ENCODE peak calls at places on chromosomes 7 and 10, in seven cellular contexts. B, T, F, E, I, Q and O are unnamed samples. For H3K27me3 and H3K36me3, the result is how much of the 10 kb centered on the place peaks cover.

GRCh38 chr10:110211455-110211843 is 4.0 kb downstream of the MXI1 start:
- ATAC-seq in E (no peak), B (no peak), T (no peak), Q (no peak), F (no peak), I (peak), O (peak)

GRCh38 chr7:11667810-11668185 is 164.2 kb downstream of the THSD7A start:
- ATAC-seq in B (no peak), Q (no peak), I (no peak), F (no peak), T (no peak), E (no peak), O (no peak)

GRCh38 chr10:35035641-35036040 is 54.5 kb downstream of the CUL2 start:
- ATAC-seq in E (no peak), I (no peak), B (no peak), Q (no peak), F (no peak), T (peak), O (no peak)

GRCh38 chr7:4436936-4437335 is 245.2 kb upstream of the FOXK1 start:
- ATAC-seq in F (no peak), E (no peak), I (no peak), B (no peak), T (no peak), Q (no peak), O (no peak)

GRCh38 chr7:73850212-73850611 is 7.9 kb upstream of the METTL27 start:
- ATAC-seq in B (no peak), T (no peak), F (no peak), Q (no peak), I (no peak), E (no peak), O (no peak)

GRCh38 chr7:126667742-126668366 is 584.9 kb downstream of the GRM8 start:
- ATAC-seq in Q (no peak), B (no peak), F (no peak), T (no peak), I (no peak), E (no peak), O (no peak)

GRCh38 chr10:95476482-95477174 is 84.5 kb downstream of the SORBS1 start:
- ATAC-seq in T (no peak), I (no peak), E (peak), Q (no peak), F (no peak), B (no peak), O (no peak)

GRCh38 chr10:122323188-122323587 is 51.3 kb upstream of the PLEKHA1 start:
- ATAC-seq in Q (no peak), B (no peak), T (no peak), E (no peak), F (no peak), I (no peak), O (no peak)

GRCh38 chr10:112526130-112526529 is 79.1 kb downstream of the VTI1A start:
- ATAC-seq in E (no peak), I (no peak), B (no peak), Q (peak), T (no peak), F (peak), O (no peak)

GRCh38 chr7:20172736-20173334 is 44.3 kb downstream of the MACC1 start:
- ATAC-seq in B (no peak), I (no peak), F (peak), T (peak), E (no peak), Q (peak), O (peak)

GRCh38 chr7:151796871-151797270 is 80.0 kb downstream of the PRKAG2 start:
- ATAC-seq in B (no peak), F (no peak), T (peak), I (no peak), E (no peak), Q (peak), O (peak)

GRCh38 chr10:437698-438490 is 251.6 kb downstream of the DIP2C start:
- ATAC-seq in T (no peak), E (no peak), F (no peak), B (no peak), Q (no peak), I (no peak), O (no peak)

GRCh38 chr10:112361951-112362770 is 11.8 kb upstream of the ACSL5 start:
- ATAC-seq in Q (peak), F (no peak), E (peak), I (peak), T (peak), B (peak), O (peak)

GRCh38 chr7:39016609-39017008 is 38.9 kb downstream of the POU6F2 start:
- ATAC-seq in B (peak), E (no peak), T (peak), Q (peak), I (peak), F (no peak), O (no peak)

GRCh38 chr7:2610898-2611297 is 20.9 kb upstream of the TTYH3 start:
- ATAC-seq in T (no peak), B (no peak), I (no peak), F (no peak), Q (no peak), E (no peak), O (no peak)

GRCh38 chr7:17681965-17682364 is 258.3 kb downstream of the SNX13 start:
- ATAC-seq in T (no peak), I (no peak), B (no peak), F (no peak), E (no peak), Q (no peak), O (no peak)

GRCh38 chr7:151838072-151838471 is 38.8 kb downstream of the PRKAG2 start:
- ATAC-seq in I (no peak), B (no peak), E (no peak), F (no peak), T (no peak), Q (no peak), O (peak)

GRCh38 chr10:86862373-86862772 is 95.0 kb downstream of the MMRN2 start:
- ATAC-seq in F (no peak), B (peak), E (no peak), T (no peak), Q (no peak), I (peak), O (no peak)

GRCh38 chr10:88028654-88029053 is 165.2 kb downstream of the PTEN start:
- ATAC-seq in E (no peak), Q (peak), B (no peak), I (peak), F (peak), T (peak), O (no peak)

GRCh38 chr10:28077889-28078288 is 79.0 kb upstream of the ODAD2 start:
- ATAC-seq in T (no peak), F (no peak), B (no peak), I (no peak), Q (peak), E (no peak), O (no peak)

GRCh38 chr7:45035909-45036308 is 35.9 kb downstream of the CCM2 start:
- ATAC-seq in B (no peak), F (no peak), Q (no peak), I (no peak), T (no peak), E (no peak), O (no peak)

GRCh38 chr7:54743580-54743979 is 15.4 kb downstream of the SEC61G start:
- ATAC-seq in F (no peak), T (no peak), I (no peak), Q (no peak), E (no peak), B (no peak), O (no peak)

GRCh38 chr7:144546795-144547194 is 143.3 kb upstream of the NOBOX start:
- ATAC-seq in T (no peak), B (no peak), I (no peak), E (no peak), Q (no peak), F (no peak), O (no peak)

GRCh38 chr7:26709210-26709990 is 155.0 kb downstream of the SKAP2 start:
- ATAC-seq in T (no peak), F (no peak), E (no peak), B (no peak), I (no peak), Q (no peak), O (no peak)

GRCh38 chr7:95781967-95782586 is 9.7 kb downstream of the DYNC1I1 start:
- ATAC-seq in B (no peak), Q (no peak), I (no peak), E (no peak), T (no peak), F (peak), O (no peak)

GRCh38 chr10:100838986-100839385 is 73.8 kb upstream of the SLF2 start:
- ATAC-seq in I (no peak), E (no peak), B (no peak), F (peak), T (no peak), Q (no peak), O (no peak)

GRCh38 chr7:134845461-134845860 is 66.0 kb downstream of the CALD1 start:
- ATAC-seq in E (no peak), F (peak), B (no peak), Q (peak), I (peak), T (peak), O (no peak)

GRCh38 chr7:57404343-57404966 is 45.5 kb upstream of the ZNF716 start:
- ATAC-seq in B (no peak), F (no peak), T (peak), E (peak), Q (no peak), I (peak), O (no peak)

GRCh38 chr7:148242271-148242801 is 348.2 kb upstream of the C7orf33 start:
- ATAC-seq in T (peak), Q (peak), B (peak), I (peak), E (no peak), F (peak), O (peak)

GRCh38 chr10:114623661-114624294 is 34.3 kb downstream of the ABLIM1 start:
- ATAC-seq in T (peak), B (peak), F (no peak), Q (peak), E (peak), I (peak), O (peak)

GRCh38 chr10:67075381-67076001 is 149.7 kb downstream of the LRRTM3 start:
- ATAC-seq in E (no peak), F (no peak), T (no peak), Q (no peak), I (peak), B (no peak), O (no peak)

GRCh38 chr10:124388476-124388822 is 30.3 kb downstream of the OAT start:
- ATAC-seq in F (no peak), B (no peak), T (no peak), Q (no peak), I (no peak), E (peak), O (no peak)

GRCh38 chr10:62072901-62073300 is 171.4 kb downstream of the ARID5B start:
- ATAC-seq in T (no peak), F (no peak), E (no peak), B (no peak), I (no peak), Q (no peak), O (no peak)

GRCh38 chr10:88851706-88852105 is at the start of gene ANKRD22:
- ATAC-seq in B (peak), I (peak), Q (peak), F (peak), T (peak), E (peak), O (no peak)

GRCh38 chr10:43928425-43928968 is 279.8 kb upstream of the ZNF32 start:
- ATAC-seq in B (no peak), F (no peak), I (no peak), Q (no peak), E (no peak), T (no peak), O (no peak)

GRCh38 chr7:55569797-55570196 is 2.5 kb downstream of the VOPP1 start:
- ATAC-seq in T (no peak), F (peak), Q (no peak), E (no peak), B (no peak), I (no peak), O (no peak)

GRCh38 chr10:119209050-119209735 is 1.8 kb downstream of the GRK5 start:
- ATAC-seq in T (no peak), E (no peak), I (no peak), B (no peak), Q (no peak), F (peak), O (no peak)

GRCh38 chr7:32869716-32870115 is 21.8 kb downstream of the KBTBD2 start:
- ATAC-seq in Q (no peak), E (peak), F (no peak), I (no peak), T (no peak), B (no peak), O (no peak)

GRCh38 chr7:121153995-121154394 is 165.5 kb downstream of the CPED1 start:
- ATAC-seq in I (no peak), T (no peak), Q (no peak), E (no peak), F (no peak), B (no peak), O (no peak)

GRCh38 chr10:6280291-6280690 is 77.6 kb downstream of the PFKFB3 start:
- ATAC-seq in Q (peak), T (no peak), I (no peak), E (no peak), F (no peak), B (no peak), O (no peak)

GRCh38 chr7:123431075-123431614 is 103.2 kb downstream of the IQUB start:
- ATAC-seq in Q (no peak), T (no peak), I (no peak), E (no peak), B (no peak), F (no peak), O (no peak)
- TF ChIP-seq POLR2A in Q (peak), T (no peak), I (no peak), E (no peak), B (no peak), F (no peak), O (no peak)

DNA sequence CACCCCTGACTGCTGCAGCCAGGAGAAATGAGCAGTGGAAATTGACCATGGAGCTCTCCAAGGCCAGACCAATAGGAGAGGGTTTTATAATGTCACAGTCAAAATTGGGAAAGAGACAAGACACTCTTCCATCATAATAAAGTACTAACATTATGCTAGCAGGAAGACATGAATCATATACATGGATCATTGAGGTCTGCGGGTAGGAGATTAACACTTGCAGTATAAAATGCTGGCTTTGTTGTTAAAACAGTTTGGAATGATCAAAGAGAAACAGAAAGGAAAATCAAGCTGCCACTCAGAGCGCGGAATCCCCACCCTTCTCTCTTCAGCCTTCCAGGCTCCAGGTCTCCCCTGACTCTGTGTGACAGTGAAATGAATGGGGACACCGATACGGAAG is 53.4 kb upstream of the CALN1 start:
- ATAC-seq in Q (no peak), I (no peak), F (no peak), T (no peak), E (no peak), B (no peak), O (no peak)
- H3K27me3 ChIP-seq in Q (under half), I (under half), F (under half), T (under half), E (under half), B (under half), O (under half)

GRCh38 chr10:75121322-75121721 is 9.9 kb downstream of the SAMD8 start:
- ATAC-seq in B (no peak), T (no peak), E (peak), Q (no peak), I (no peak), F (no peak), O (no peak)
- H3K36me3 ChIP-seq in B (under half), T (under half), E (under half), Q (under half), I (under half), F (under half), O (under half)

GRCh38 chr10:128110339-128110738 is 15.9 kb downstream of the MKI67 start:
- ATAC-seq in Q (no peak), E (no peak), B (no peak), T (no peak), F (no peak), I (no peak), O (no peak)

GRCh38 chr10:128111686-128112085 is 14.5 kb downstream of the MKI67 start:
- ATAC-seq in F (no peak), I (no peak), Q (no peak), B (no peak), T (no peak), E (no peak), O (no peak)

GRCh38 chr10:128116187-128116586 is 10.0 kb downstream of the MKI67 start:
- ATAC-seq in Q (no peak), T (no peak), I (no peak), F (no peak), B (no peak), E (no peak), O (no peak)

GRCh38 chr10:128115356-128115755 is 10.9 kb downstream of the MKI67 start:
- ATAC-seq in Q (no peak), E (no peak), I (no peak), T (no peak), B (no peak), F (no peak), O (no peak)

GRCh38 chr10:128113026-128113425 is 13.2 kb downstream of the MKI67 start:
- ATAC-seq in F (no peak), B (no peak), T (no peak), Q (no peak), E (no peak), I (no peak), O (no peak)
- TF ChIP-seq POLR2A in F (no peak), B (no peak), T (no peak), Q (no peak), E (no peak), I (no peak), O (no peak)

GRCh38 chr7:142961595-142961972 is 579 bp downstream of the KEL start:
- ATAC-seq in B (no peak), I (no peak), F (no peak), T (no peak), Q (no peak), E (no peak), O (no peak)

GRCh38 chr7:142960955-142961512 is 1.1 kb downstream of the KEL start:
- ATAC-seq in T (no peak), B (no peak), Q (peak), E (no peak), F (peak), I (no peak), O (no peak)

GRCh38 chr7:142963993-142964392 is 1.8 kb upstream of the KEL start:
- ATAC-seq in E (no peak), B (no peak), Q (no peak), I (no peak), T (no peak), F (no peak), O (no peak)

GRCh38 chr7:142961973-142962913 is at the start of gene KEL:
- ATAC-seq in B (no peak), Q (no peak), E (no peak), T (no peak), I (no peak), F (no peak), O (no peak)

DNA sequence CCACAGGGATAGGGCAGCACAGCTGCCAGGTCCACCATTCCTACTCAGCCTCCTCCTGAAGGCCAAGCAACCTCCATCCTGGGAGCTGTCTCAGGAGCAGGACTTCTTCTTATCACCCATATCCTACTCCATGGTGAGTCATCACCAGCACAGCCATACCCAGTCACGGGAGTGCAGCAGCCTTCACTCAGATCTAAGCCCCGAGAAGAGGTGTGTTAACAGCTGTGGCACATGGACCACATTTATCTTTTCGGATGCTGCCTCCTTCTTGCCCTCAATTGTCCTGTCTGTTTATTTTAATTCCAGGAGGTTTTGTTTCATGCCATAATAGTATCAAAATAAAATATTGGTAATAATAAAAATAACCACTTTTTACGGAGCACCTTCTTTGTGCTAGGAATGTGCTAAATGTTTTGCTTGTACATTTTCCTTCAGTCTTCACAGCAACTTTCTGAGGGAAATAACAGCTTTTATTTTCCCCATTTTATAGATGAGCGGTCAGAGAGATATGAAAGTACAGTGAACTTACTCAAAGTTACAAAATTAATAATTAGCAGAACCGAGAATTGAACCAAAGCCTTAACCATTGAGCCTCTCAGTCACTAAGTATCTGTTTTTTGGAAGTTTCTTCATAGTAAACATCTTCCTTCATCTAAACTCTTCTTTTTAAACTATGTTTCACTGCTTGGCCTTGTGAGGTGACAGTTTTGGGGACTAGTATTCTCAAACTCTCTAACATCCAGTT is 2.5 kb upstream of the KEL start:
- ATAC-seq in Q (peak), I (no peak), E (no peak), T (no peak), F (no peak), B (no peak), O (no peak)
- H3K27me3 ChIP-seq in Q (under half), I (under half), E (under half), T (under half), F (under half), B (under half), O (under half)

DNA sequence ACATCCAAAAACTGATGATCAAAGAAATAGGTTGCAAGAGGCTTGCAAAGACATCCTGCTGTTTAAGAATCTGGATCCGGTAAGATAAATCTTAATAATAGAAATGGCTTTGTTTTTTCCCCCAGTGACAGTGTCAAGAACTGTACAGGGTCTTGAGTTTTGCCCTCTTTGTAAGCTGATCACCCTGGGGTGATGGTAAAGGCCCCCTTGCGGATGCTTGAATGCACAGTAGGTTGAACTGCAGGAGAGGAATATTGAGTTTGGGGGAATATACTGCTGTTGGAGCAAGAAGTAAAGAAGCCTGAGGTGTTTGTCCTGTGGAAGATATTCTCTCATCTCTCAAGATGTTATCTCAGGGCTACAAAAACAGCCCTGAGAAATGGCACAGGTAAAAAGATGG is 40.6 kb upstream of the HBP1 start:
- ATAC-seq in F (no peak), I (no peak), B (no peak), T (no peak), E (no peak), Q (no peak), O (no peak)
- H3K36me3 ChIP-seq in F (under half), I (under half), B (under half), T (under half), E (under half), Q (under half), O (under half)